ENCODE peak calls at places on chromosomes 12 and 14, in nine cellular contexts. R is keratinocyte, G is heart right ventricle, T is mucosa of descending colon, B is GM10248, V is astrocyte of the cerebellum, O is endothelial cell, I is mesothelial cell of epicardium, A is cardiac fibroblast. U is an unnamed sample.

GRCh38 chr12:65720136-65720535 is 104.1 kb upstream of the HMGA2 start:
- DNase-seq in R (peak), G (no peak), T (no peak), B (no peak), V (no peak), O (no peak), I (no peak), A (peak), U (no peak)

GRCh38 chr14:38583471-38583870 is 327.6 kb upstream of the CLEC14A start:
- DNase-seq in R (no peak), G (no peak), T (no peak), B (no peak), V (no peak), O (no peak), I (no peak), A (no peak), U (no peak)

GRCh38 chr12:79409562-79409961 is 281.2 kb downstream of the PAWR start:
- DNase-seq in R (no peak), G (no peak), T (no peak), B (no peak), V (peak), O (no peak), I (no peak), A (peak), U (no peak)

GRCh38 chr12:75478395-75478794 is 2.2 kb upstream of the GLIPR1 start:
- DNase-seq in R (no peak), G (no peak), T (peak), B (no peak), V (no peak), O (no peak), I (no peak), A (peak), U (no peak)

GRCh38 chr14:104445832-104446381 is 133.7 kb upstream of the C14orf180 start:
- DNase-seq in R (no peak), G (no peak), T (no peak), B (no peak), V (no peak), O (no peak), I (peak), A (no peak), U (no peak)

GRCh38 chr12:108253540-108253939 is 85.6 kb downstream of the CMKLR1 start:
- DNase-seq in R (no peak), G (no peak), T (no peak), B (no peak), V (no peak), O (peak), I (no peak), A (no peak), U (no peak)

GRCh38 chr14:68369289-68369925 is 423.5 kb downstream of the ZFP36L1 start:
- DNase-seq in R (no peak), G (no peak), T (no peak), B (peak), V (no peak), O (no peak), I (no peak), A (no peak), U (no peak)

GRCh38 chr14:76531821-76532318 is 155.9 kb downstream of the ESRRB start:
- DNase-seq in R (no peak), G (no peak), T (no peak), B (no peak), V (no peak), O (no peak), I (no peak), A (no peak), U (no peak)

GRCh38 chr14:34461334-34462131 is 507 bp downstream of the SPTSSA start:
- DNase-seq in R (no peak), G (peak), T (peak), B (no peak), V (no peak), O (peak), I (peak), A (peak), U (no peak)

GRCh38 chr14:68884031-68885030 is 91.5 kb upstream of the ZFP36L1 start:
- DNase-seq in R (no peak), G (peak), T (no peak), B (no peak), V (peak), O (no peak), I (no peak), A (peak), U (no peak)

GRCh38 chr12:120262852-120263724 is 2.4 kb downstream of the PXN start:
- DNase-seq in R (no peak), G (peak), T (no peak), B (no peak), V (no peak), O (no peak), I (no peak), A (peak), U (no peak)

GRCh38 chr12:98999569-98999968 is 354.5 kb downstream of the APAF1 start:
- DNase-seq in R (no peak), G (no peak), T (no peak), B (no peak), V (no peak), O (no peak), I (no peak), A (no peak), U (no peak)

GRCh38 chr14:54672181-54672580 is 105.3 kb downstream of the SAMD4A start:
- DNase-seq in R (no peak), G (no peak), T (no peak), B (no peak), V (no peak), O (no peak), I (no peak), A (no peak), U (no peak)

GRCh38 chr14:87698496-87698895 is 294.5 kb downstream of the GALC start:
- DNase-seq in R (no peak), G (no peak), T (no peak), B (no peak), V (no peak), O (no peak), I (no peak), A (no peak), U (no peak)

GRCh38 chr12:56408799-56409417 is 40.3 kb downstream of the TIMELESS start:
- DNase-seq in R (no peak), G (no peak), T (no peak), B (no peak), V (no peak), O (no peak), I (no peak), A (no peak), U (no peak)

GRCh38 chr12:91507754-91508153 is 325.1 kb upstream of the DCN start:
- DNase-seq in R (no peak), G (no peak), T (no peak), B (no peak), V (no peak), O (no peak), I (no peak), A (peak), U (no peak)

GRCh38 chr14:36556811-36557433 is 25.5 kb downstream of the NKX2-8 start:
- DNase-seq in R (no peak), G (no peak), T (peak), B (peak), V (no peak), O (peak), I (no peak), A (peak), U (no peak)

GRCh38 chr14:104942586-104942985 is 17.9 kb downstream of the PLD4 start:
- DNase-seq in R (no peak), G (no peak), T (no peak), B (no peak), V (no peak), O (no peak), I (no peak), A (no peak), U (no peak)

GRCh38 chr14:57066887-57067513 is 201.7 kb downstream of the EXOC5 start:
- DNase-seq in R (no peak), G (no peak), T (peak), B (peak), V (no peak), O (peak), I (peak), A (peak), U (no peak)

GRCh38 chr12:43282106-43282505 is 269.9 kb downstream of the ADAMTS20 start:
- DNase-seq in R (no peak), G (no peak), T (no peak), B (no peak), V (peak), O (no peak), I (no peak), A (peak), U (no peak)
- TF ChIP-seq CTCF in R (no peak), G (no peak), T (no peak), B (peak), V (no peak), O (no peak), I (peak), A (no peak), U (no peak)

DNA sequence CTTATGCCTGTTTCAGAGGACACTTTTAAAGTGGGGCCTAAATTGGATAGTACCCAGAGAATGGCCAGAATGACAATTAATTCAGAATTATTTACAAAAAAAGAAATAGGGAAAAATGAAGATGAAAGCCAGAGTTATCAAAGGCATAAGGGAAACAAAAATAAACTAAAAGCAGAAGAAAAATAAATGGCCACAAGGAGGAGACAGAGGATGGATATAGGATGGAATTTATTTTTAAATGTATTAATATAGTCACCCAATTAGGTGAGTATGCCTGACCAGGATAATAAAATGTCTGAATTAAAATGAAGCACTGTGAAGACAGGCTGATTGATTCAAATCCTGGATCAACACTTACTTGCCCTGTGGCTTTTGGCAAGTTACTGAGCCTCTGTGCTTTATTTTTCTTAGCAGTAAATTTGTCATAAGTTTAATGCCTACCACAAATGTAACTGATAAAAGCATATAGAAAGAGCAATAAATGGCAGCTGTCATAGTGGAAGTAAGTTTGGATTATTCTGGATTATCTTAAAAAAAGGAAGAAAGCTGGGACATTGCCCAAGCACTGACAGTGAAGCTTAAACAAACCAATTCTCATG is 3.4 kb downstream of the CLEC9A start:
- DNase-seq in R (no peak), G (no peak), T (no peak), B (no peak), V (no peak), O (no peak), I (no peak), A (peak), U (no peak)
- TF ChIP-seq CTCF in R (no peak), G (peak), T (no peak), B (no peak), V (peak), O (peak), I (peak), A (peak), U (peak)

DNA sequence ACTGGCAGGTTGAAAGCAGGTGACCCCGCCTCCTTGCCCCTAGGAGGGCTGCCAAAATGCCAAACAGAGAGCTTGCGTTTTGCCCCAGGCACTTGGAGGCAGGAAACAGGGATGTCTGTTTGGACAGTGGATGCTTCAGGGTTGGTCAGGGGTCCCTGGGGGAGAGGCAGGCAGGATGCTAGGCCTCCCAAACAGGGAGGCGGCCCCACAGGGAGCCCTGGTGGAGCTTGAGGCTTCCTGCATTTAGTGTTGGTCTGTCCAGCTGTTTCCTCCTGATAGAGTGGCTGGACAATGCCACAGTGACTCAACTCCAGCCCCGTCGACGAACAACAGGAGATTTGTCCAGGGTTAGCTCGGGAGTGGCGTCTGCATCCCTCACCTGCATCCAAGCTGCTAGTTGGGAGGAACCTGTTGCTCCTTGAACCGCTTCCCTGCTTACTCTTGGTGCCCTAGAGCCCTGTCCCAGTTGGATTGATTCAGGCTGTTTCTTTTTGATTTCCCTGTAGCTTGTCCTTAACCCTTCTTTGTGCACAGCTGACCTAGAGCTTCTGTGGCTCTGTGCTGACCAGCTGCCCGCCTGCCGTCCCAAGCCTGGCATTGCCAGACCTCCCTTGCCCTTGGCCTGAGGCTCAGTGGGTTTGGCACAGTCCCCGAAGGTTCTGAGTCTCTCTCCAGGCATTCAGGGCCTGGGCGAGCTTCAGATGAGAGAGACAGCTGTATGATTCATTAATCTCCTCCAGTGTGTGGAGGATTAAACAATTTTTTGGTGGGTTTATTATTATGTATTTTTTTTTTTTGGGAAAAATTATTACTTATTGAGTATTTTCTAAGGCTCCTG is 45.9 kb downstream of the TSPAN9 start:
- DNase-seq in R (no peak), G (peak), T (no peak), B (no peak), V (peak), O (peak), I (no peak), A (peak), U (no peak)
- TF ChIP-seq CTCF in R (no peak), G (peak), T (no peak), B (no peak), V (peak), O (no peak), I (no peak), A (peak), U (no peak)

GRCh38 chr12:123531091-123531490 is 2.4 kb downstream of the RILPL1 start:
- DNase-seq in R (no peak), G (peak), T (no peak), B (no peak), V (no peak), O (no peak), I (no peak), A (no peak), U (no peak)

GRCh38 chr12:123530683-123531082 is 2.8 kb downstream of the RILPL1 start:
- DNase-seq in R (no peak), G (no peak), T (no peak), B (no peak), V (no peak), O (no peak), I (no peak), A (no peak), U (no peak)

GRCh38 chr12:123532021-123532420 is 1.5 kb downstream of the RILPL1 start:
- DNase-seq in R (no peak), G (peak), T (peak), B (peak), V (peak), O (peak), I (no peak), A (peak), U (no peak)

GRCh38 chr12:123532808-123533649 is 490 bp downstream of the RILPL1 start:
- DNase-seq in R (no peak), G (peak), T (peak), B (peak), V (no peak), O (peak), I (peak), A (peak), U (peak)

GRCh38 chr12:123533672-123534643 is at the start of gene RILPL1:
- DNase-seq in R (no peak), G (peak), T (peak), B (peak), V (no peak), O (peak), I (peak), A (peak), U (peak)
- TF ChIP-seq CTCF in R (peak), G (peak), T (no peak), B (peak), V (peak), O (peak), I (peak), A (peak), U (no peak)

GRCh38 chr12:68118096-68118755 is 41.3 kb downstream of the IFNG start:
- DNase-seq in R (no peak), G (no peak), T (no peak), B (no peak), V (no peak), O (no peak), I (no peak), A (no peak), U (no peak)

GRCh38 chr12:68111995-68112394 is 47.5 kb downstream of the IFNG start:
- DNase-seq in R (no peak), G (no peak), T (no peak), B (no peak), V (no peak), O (no peak), I (no peak), A (no peak), U (no peak)

GRCh38 chr12:68109001-68109400 is 50.5 kb downstream of the IFNG start:
- DNase-seq in R (no peak), G (no peak), T (no peak), B (no peak), V (no peak), O (no peak), I (no peak), A (no peak), U (no peak)

GRCh38 chr12:68109444-68110217 is 49.9 kb downstream of the IFNG start:
- DNase-seq in R (no peak), G (no peak), T (no peak), B (no peak), V (no peak), O (no peak), I (no peak), A (no peak), U (no peak)

GRCh38 chr12:68113644-68114043 is 45.9 kb downstream of the IFNG start:
- DNase-seq in R (no peak), G (no peak), T (peak), B (peak), V (no peak), O (no peak), I (no peak), A (no peak), U (no peak)
- TF ChIP-seq CTCF in R (peak), G (no peak), T (no peak), B (peak), V (peak), O (no peak), I (peak), A (peak), U (peak)

DNA sequence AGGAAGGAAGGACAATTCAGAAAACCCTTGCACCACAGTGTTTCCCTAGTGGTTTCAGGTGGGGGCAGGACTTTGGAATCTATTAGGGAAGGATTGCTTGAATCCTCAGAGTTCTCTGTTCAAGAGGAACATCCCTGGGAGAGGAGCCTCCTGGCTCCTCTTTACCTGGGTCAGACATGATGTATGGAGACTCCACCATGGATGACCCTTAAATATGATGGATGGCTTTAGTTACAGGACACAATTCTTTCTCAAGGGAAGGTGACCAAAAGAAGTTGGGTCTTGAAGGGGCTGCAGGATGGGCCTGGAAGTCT is 396.6 kb downstream of the NRXN3 start:
- DNase-seq in R (no peak), G (no peak), T (no peak), B (no peak), V (no peak), O (no peak), I (no peak), A (no peak), U (no peak)
- TF ChIP-seq CTCF in R (no peak), G (no peak), T (no peak), B (no peak), V (no peak), O (no peak), I (no peak), A (no peak), U (no peak)

GRCh38 chr12:131911851-131912525 is 17.1 kb upstream of the PUS1 start:
- DNase-seq in R (no peak), G (no peak), T (no peak), B (no peak), V (no peak), O (no peak), I (no peak), A (no peak), U (no peak)

GRCh38 chr12:131913666-131914065 is 15.4 kb upstream of the PUS1 start:
- DNase-seq in R (no peak), G (no peak), T (no peak), B (no peak), V (no peak), O (no peak), I (no peak), A (no peak), U (no peak)

GRCh38 chr12:131914179-131914702 is 14.8 kb upstream of the PUS1 start:
- DNase-seq in R (no peak), G (no peak), T (no peak), B (no peak), V (no peak), O (no peak), I (no peak), A (no peak), U (no peak)

GRCh38 chr12:131911251-131911650 is 16.8 kb downstream of the ULK1 start:
- DNase-seq in R (no peak), G (no peak), T (no peak), B (no peak), V (no peak), O (no peak), I (no peak), A (no peak), U (no peak)

GRCh38 chr12:131912526-131913274 is 16.4 kb upstream of the PUS1 start:
- DNase-seq in R (no peak), G (peak), T (no peak), B (no peak), V (peak), O (no peak), I (no peak), A (peak), U (no peak)
- TF ChIP-seq CTCF in R (peak), G (no peak), T (no peak), B (no peak), V (peak), O (no peak), I (no peak), A (peak), U (no peak)

DNA sequence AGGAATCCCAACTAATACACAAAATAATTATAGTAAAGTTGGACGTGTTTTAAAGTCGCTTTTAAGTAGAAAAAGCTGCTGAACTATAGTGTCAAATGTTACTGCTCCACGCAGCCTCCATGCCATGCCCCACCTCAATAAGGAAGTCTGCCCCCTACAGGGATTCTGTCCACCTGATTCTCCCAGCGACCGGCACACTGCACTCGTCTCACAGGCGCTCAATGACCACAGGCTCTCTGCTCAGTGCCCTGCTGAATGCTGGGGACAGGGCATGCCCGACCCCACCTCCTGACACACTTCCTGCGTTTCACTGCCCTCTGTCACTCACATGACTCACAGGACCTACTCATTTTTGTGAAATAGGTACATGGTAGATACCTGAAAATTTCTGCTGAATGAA is 48.9 kb downstream of the BDKRB1 start:
- DNase-seq in R (no peak), G (no peak), T (no peak), B (no peak), V (no peak), O (peak), I (no peak), A (no peak), U (no peak)
- TF ChIP-seq CTCF in R (peak), G (no peak), T (no peak), B (no peak), V (peak), O (peak), I (peak), A (no peak), U (no peak)